ENCODE peak calls at places on chromosomes 4 and X, in nine cellular contexts. R is hippocampal formation; Q is stimulated activated CD8-positive, alpha-beta memory T cell treated with anti-CD3 and anti-CD28 coated beads, Interleukin-12 subunit alpha, Interleukin-12 subunit beta, amount 100 ng/mL, for 1 hour; F is transverse colon; Y is upper lobe of right lung; S is Kasumi-1; I is CD4-positive, alpha-beta memory T cell; Z is aorta; V is left colon. K is an unnamed sample.
A peak's percentile ranks its signal among the peaks of the same experiment; 100 is the strongest.

GRCh38 chrX:72137846-72138455 is 6.2 kb upstream of the RTL5 start:
- DNase-seq in R (no peak), Q (no peak), F (no peak), Y (no peak), S (no peak), I (no peak), Z (no peak), V (no peak), K (no peak)

GRCh38 chrX:72554448-72555140 is 18.0 kb downstream of the HDAC8 start:
- DNase-seq in R (no peak), Q (no peak), F (no peak), Y (no peak), S (no peak), I (no peak), Z (peak; percentile 46), V (peak; percentile 21), K (peak; percentile 67)

GRCh38 chr4:150510176-150510875 is 71.6 kb upstream of the MAB21L2 start:
- DNase-seq in R (no peak), Q (no peak), F (no peak), Y (no peak), S (no peak), I (no peak), Z (no peak), V (no peak), K (no peak)

GRCh38 chr4:15936495-15936894 is 2.0 kb downstream of the FGFBP1 start:
- DNase-seq in R (no peak), Q (no peak), F (peak; percentile 60), Y (no peak), S (no peak), I (no peak), Z (no peak), V (peak; percentile 69), K (no peak)

GRCh38 chr4:153154010-153154975 is 50.0 kb upstream of the TRIM2 start:
- DNase-seq in R (no peak), Q (no peak), F (peak; percentile 50), Y (no peak), S (no peak), I (peak; percentile 23), Z (no peak), V (peak; percentile 41), K (no peak)

GRCh38 chr4:44162538-44163270 is 285.9 kb downstream of the KCTD8 start:
- DNase-seq in R (no peak), Q (no peak), F (no peak), Y (no peak), S (no peak), I (no peak), Z (no peak), V (no peak), K (no peak)

GRCh38 chr4:114782842-114783595 is 184.4 kb downstream of the UGT8 start:
- DNase-seq in R (no peak), Q (no peak), F (no peak), Y (no peak), S (no peak), I (no peak), Z (no peak), V (no peak), K (no peak)

GRCh38 chrX:154436597-154437397 is at the start of gene GDI1:
- DNase-seq in R (no peak), Q (peak; percentile 26), F (peak; percentile 36), Y (peak; percentile 82), S (peak; percentile 8), I (peak; percentile 62), Z (no peak), V (peak; percentile 58), K (peak; percentile 74)

GRCh38 chrX:134669378-134670098 is 11.3 kb upstream of the PLAC1 start:
- DNase-seq in R (no peak), Q (no peak), F (peak; percentile 7), Y (peak; percentile 43), S (no peak), I (no peak), Z (peak; percentile 48), V (no peak), K (peak; percentile 20)

GRCh38 chr4:71288875-71289274 is 49.9 kb upstream of the SLC4A4 start:
- DNase-seq in R (no peak), Q (no peak), F (no peak), Y (no peak), S (no peak), I (no peak), Z (no peak), V (no peak), K (no peak)

GRCh38 chr4:153533387-153533786 is 67.2 kb downstream of the TMEM131L start:
- DNase-seq in R (no peak), Q (no peak), F (no peak), Y (no peak), S (no peak), I (no peak), Z (no peak), V (no peak), K (no peak)

GRCh38 chr4:151166662-151167061 is 67.2 kb downstream of the RPS3A start:
- DNase-seq in R (no peak), Q (no peak), F (no peak), Y (no peak), S (no peak), I (no peak), Z (no peak), V (no peak), K (no peak)

GRCh38 chr4:100811046-100811445 is 293.2 kb upstream of the EMCN start:
- DNase-seq in R (no peak), Q (no peak), F (no peak), Y (no peak), S (no peak), I (no peak), Z (no peak), V (no peak), K (no peak)

GRCh38 chrX:74277320-74277719 is 26.7 kb upstream of the ZCCHC13 start:
- DNase-seq in R (no peak), Q (no peak), F (no peak), Y (no peak), S (no peak), I (no peak), Z (no peak), V (no peak), K (no peak)

GRCh38 chr4:94290245-94290644 is 52.4 kb downstream of the HPGDS start:
- DNase-seq in R (no peak), Q (no peak), F (no peak), Y (no peak), S (peak; percentile 5), I (no peak), Z (no peak), V (no peak), K (no peak)

GRCh38 chr4:46123872-46124755 is at the start of gene GABRG1:
- DNase-seq in R (peak; percentile 85), Q (no peak), F (no peak), Y (peak; percentile 33), S (no peak), I (no peak), Z (no peak), V (no peak), K (no peak)

GRCh38 chr4:174084542-174084941 is 198.9 kb downstream of the FBXO8 start:
- DNase-seq in R (no peak), Q (no peak), F (no peak), Y (no peak), S (no peak), I (no peak), Z (no peak), V (no peak), K (no peak)

GRCh38 chr4:154464654-154465053 is 26.9 kb downstream of the DCHS2 start:
- DNase-seq in R (no peak), Q (no peak), F (no peak), Y (no peak), S (no peak), I (no peak), Z (no peak), V (no peak), K (no peak)

GRCh38 chr4:27149541-27150212 is 289.0 kb downstream of the STIM2 start:
- DNase-seq in R (no peak), Q (no peak), F (no peak), Y (no peak), S (no peak), I (no peak), Z (no peak), V (no peak), K (no peak)

GRCh38 chr4:26441771-26442170 is 48.5 kb downstream of the CCKAR start:
- DNase-seq in R (no peak), Q (no peak), F (no peak), Y (no peak), S (no peak), I (no peak), Z (no peak), V (no peak), K (no peak)

GRCh38 chr4:85701881-85702321 is 227.0 kb downstream of the ARHGAP24 start:
- DNase-seq in R (no peak), Q (no peak), F (no peak), Y (no peak), S (peak; percentile 71), I (no peak), Z (no peak), V (no peak), K (no peak)

GRCh38 chrX:42495139-42495538 is 282.8 kb downstream of the PPP1R2C start:
- DNase-seq in R (no peak), Q (no peak), F (no peak), Y (no peak), S (no peak), I (peak; percentile 13), Z (no peak), V (no peak), K (no peak)

GRCh38 chr4:55121246-55121645 is 4.1 kb downstream of the KDR start:
- DNase-seq in R (no peak), Q (no peak), F (no peak), Y (no peak), S (peak; percentile 97), I (no peak), Z (no peak), V (no peak), K (no peak)

GRCh38 chr4:20394471-20394870 is 142.8 kb downstream of the SLIT2 start:
- DNase-seq in R (peak; percentile 24), Q (no peak), F (no peak), Y (no peak), S (no peak), I (no peak), Z (no peak), V (no peak), K (no peak)

GRCh38 chrX:119606508-119607389 is 525 bp upstream of the NKRF start:
- DNase-seq in R (peak; percentile 76), Q (no peak), F (no peak), Y (no peak), S (no peak), I (no peak), Z (no peak), V (no peak), K (no peak)

GRCh38 chrX:22015144-22015750 is 16.9 kb upstream of the PHEX start:
- DNase-seq in R (no peak), Q (no peak), F (no peak), Y (no peak), S (no peak), I (no peak), Z (no peak), V (no peak), K (no peak)

GRCh38 chr4:67104145-67104544 is 441.2 kb downstream of the CENPC start:
- DNase-seq in R (no peak), Q (no peak), F (no peak), Y (no peak), S (no peak), I (no peak), Z (no peak), V (no peak), K (no peak)

GRCh38 chr4:6507345-6507744 is 34.9 kb upstream of the PPP2R2C start:
- DNase-seq in R (no peak), Q (no peak), F (no peak), Y (no peak), S (no peak), I (no peak), Z (no peak), V (no peak), K (no peak)

GRCh38 chr4:105637409-105638258 is 70.9 kb downstream of the INTS12 start:
- DNase-seq in R (peak; percentile 63), Q (no peak), F (peak; percentile 83), Y (peak; percentile 67), S (peak; percentile 56), I (no peak), Z (peak; percentile 85), V (peak; percentile 79), K (peak; percentile 80)

GRCh38 chrX:18884916-18885315 is 99.0 kb downstream of the PHKA2 start:
- DNase-seq in R (no peak), Q (no peak), F (no peak), Y (no peak), S (peak; percentile 0), I (no peak), Z (no peak), V (no peak), K (no peak)